ENCODE peak calls at places on chromosomes 16 and 17, in seven cellular contexts. O is CD8-positive, alpha-beta T cell; K is stomach; Q is GM06990; S is thoracic aorta; T is AG04450; B is H1. W is an unnamed sample.

GRCh38 chr17:17298108-17298507 is 5.1 kb upstream of the NT5M start:
- DNase-seq in O (no peak), K (no peak), Q (no peak), S (no peak), T (no peak), B (no peak), W (no peak)

GRCh38 chr16:26816885-26817571 is 249.7 kb upstream of the C16orf82 start:
- DNase-seq in O (no peak), K (no peak), Q (no peak), S (no peak), T (peak; percentile 20), B (no peak), W (no peak)

GRCh38 chr16:28951410-28951943 is 740 bp downstream of the NFATC2IP start:
- DNase-seq in O (no peak), K (no peak), Q (no peak), S (no peak), T (no peak), B (no peak), W (peak; percentile 43)

GRCh38 chr17:69103557-69104233 is 38.0 kb downstream of the ABCA6 start:
- DNase-seq in O (no peak), K (no peak), Q (no peak), S (no peak), T (no peak), B (no peak), W (no peak)

GRCh38 chr17:76542566-76542971 is 2.7 kb downstream of the PRCD start:
- DNase-seq in O (no peak), K (no peak), Q (no peak), S (no peak), T (no peak), B (no peak), W (no peak)

GRCh38 chr16:71479420-71479819 is 9.7 kb downstream of the ZNF19 start:
- DNase-seq in O (no peak), K (no peak), Q (no peak), S (no peak), T (no peak), B (no peak), W (no peak)

GRCh38 chr17:64780096-64781012 is 118.2 kb upstream of the SMURF2 start:
- DNase-seq in O (peak; percentile 65), K (peak; percentile 73), Q (peak; percentile 59), S (no peak), T (no peak), B (no peak), W (peak; percentile 83)

GRCh38 chr17:22277595-22277994 is 585.3 kb downstream of the KCNJ18 start:
- DNase-seq in O (no peak), K (peak; percentile 8), Q (no peak), S (no peak), T (no peak), B (no peak), W (no peak)

GRCh38 chr17:57570740-57571344 is 174.3 kb downstream of the CCDC182 start:
- DNase-seq in O (no peak), K (no peak), Q (no peak), S (no peak), T (no peak), B (no peak), W (no peak)

GRCh38 chr16:74774223-74775139 is at the start of gene FA2H:
- DNase-seq in O (peak; percentile 34), K (peak; percentile 96), Q (peak; percentile 85), S (no peak), T (no peak), B (peak; percentile 58), W (peak; percentile 88)

GRCh38 chr17:37088459-37088858 is 139.7 kb downstream of the AATF start:
- DNase-seq in O (no peak), K (peak; percentile 40), Q (no peak), S (no peak), T (no peak), B (no peak), W (no peak)

GRCh38 chr16:70460737-70461261 is 6.4 kb downstream of the FCSK start:
- DNase-seq in O (no peak), K (no peak), Q (no peak), S (no peak), T (no peak), B (no peak), W (no peak)

GRCh38 chr16:30771726-30772125 is 9.6 kb downstream of the RNF40 start:
- DNase-seq in O (no peak), K (no peak), Q (no peak), S (no peak), T (no peak), B (no peak), W (no peak)

GRCh38 chr17:16314859-16315258 is 38.4 kb downstream of the CENPV start:
- DNase-seq in O (no peak), K (no peak), Q (no peak), S (no peak), T (no peak), B (no peak), W (no peak)

GRCh38 chr17:18377437-18378204 is at the start of gene EVPLL:
- DNase-seq in O (no peak), K (peak; percentile 82), Q (peak; percentile 25), S (no peak), T (no peak), B (no peak), W (peak; percentile 85)

GRCh38 chr17:74192950-74193781 is 10.3 kb upstream of the RPL38 start:
- DNase-seq in O (no peak), K (peak; percentile 43), Q (no peak), S (no peak), T (no peak), B (no peak), W (no peak)
- H3K27me3 ChIP-seq in O (no peaks in the 10 kb centered on the region), K (peaks cover 59% of the 10 kb centered on the region), Q (peaks cover 1% of the 10 kb centered on the region), S (peaks cover 4% of the 10 kb centered on the region), T (peaks cover 16% of the 10 kb centered on the region), B (no peaks in the 10 kb centered on the region), W (peaks cover 4% of the 10 kb centered on the region)

GRCh38 chr17:47848198-47848513 is 2.8 kb downstream of the SP6 start:
- DNase-seq in O (no peak), K (no peak), Q (no peak), S (no peak), T (no peak), B (no peak), W (no peak)

GRCh38 chr17:47844230-47844629 is 3.2 kb upstream of the SCRN2 start:
- DNase-seq in O (no peak), K (no peak), Q (no peak), S (no peak), T (no peak), B (no peak), W (no peak)

GRCh38 chr17:47844814-47845453 is 3.9 kb upstream of the SCRN2 start:
- DNase-seq in O (no peak), K (no peak), Q (no peak), S (no peak), T (no peak), B (no peak), W (no peak)

GRCh38 chr17:47847341-47848197 is 3.4 kb downstream of the SP6 start:
- DNase-seq in O (no peak), K (no peak), Q (no peak), S (no peak), T (no peak), B (no peak), W (no peak)

DNA sequence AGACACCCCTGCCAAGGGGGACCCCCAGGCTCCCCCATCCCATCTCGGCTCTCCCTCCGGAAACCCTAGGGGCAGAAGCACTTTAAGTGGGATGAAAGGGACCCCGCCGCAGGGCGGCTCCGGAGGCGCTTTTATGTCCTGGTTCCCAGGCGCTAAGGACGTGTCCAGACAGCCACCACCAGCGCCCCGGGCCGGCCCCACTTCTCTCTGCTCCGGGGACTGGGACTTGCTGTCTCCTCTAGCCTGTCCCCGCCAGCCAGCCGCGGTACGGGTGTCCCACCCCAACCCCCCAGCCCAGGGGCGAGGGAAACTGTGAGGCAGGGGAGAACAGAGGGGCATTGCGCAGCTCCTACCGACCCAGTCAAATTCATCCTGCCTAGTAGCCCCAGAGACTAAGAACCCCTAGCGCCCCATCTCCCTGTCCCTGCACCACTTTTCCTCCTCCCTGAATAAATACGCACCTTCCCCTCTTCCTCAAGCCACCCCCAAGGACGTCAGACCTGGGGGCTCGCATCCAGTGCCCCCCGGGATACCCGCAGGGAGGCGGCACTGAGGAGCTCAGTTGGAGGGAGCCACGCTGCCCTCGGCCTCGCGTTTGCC is 4.1 kb downstream of the SP6 start:
- DNase-seq in O (no peak), K (no peak), Q (no peak), S (no peak), T (no peak), B (no peak), W (no peak)
- H3K27me3 ChIP-seq in O (peaks cover 55% of the 10 kb centered on the region), K (peaks cover 76% of the 10 kb centered on the region), Q (peaks cover 4% of the 10 kb centered on the region), S (peaks cover 12% of the 10 kb centered on the region), T (peaks cover 56% of the 10 kb centered on the region), B (peaks cover 47% of the 10 kb centered on the region), W (peaks cover 2% of the 10 kb centered on the region)

GRCh38 chr16:87163637-87164036 is 153.6 kb downstream of the C16orf95 start:
- DNase-seq in O (no peak), K (no peak), Q (no peak), S (no peak), T (no peak), B (no peak), W (no peak)

GRCh38 chr16:87161822-87162676 is 155.1 kb downstream of the C16orf95 start:
- DNase-seq in O (no peak), K (no peak), Q (no peak), S (no peak), T (no peak), B (no peak), W (no peak)

GRCh38 chr16:87160218-87160617 is 157.0 kb downstream of the C16orf95 start:
- DNase-seq in O (no peak), K (no peak), Q (no peak), S (no peak), T (no peak), B (no peak), W (no peak)

GRCh38 chr16:87165151-87165550 is 152.0 kb downstream of the C16orf95 start:
- DNase-seq in O (no peak), K (no peak), Q (no peak), S (no peak), T (no peak), B (no peak), W (no peak)

DNA sequence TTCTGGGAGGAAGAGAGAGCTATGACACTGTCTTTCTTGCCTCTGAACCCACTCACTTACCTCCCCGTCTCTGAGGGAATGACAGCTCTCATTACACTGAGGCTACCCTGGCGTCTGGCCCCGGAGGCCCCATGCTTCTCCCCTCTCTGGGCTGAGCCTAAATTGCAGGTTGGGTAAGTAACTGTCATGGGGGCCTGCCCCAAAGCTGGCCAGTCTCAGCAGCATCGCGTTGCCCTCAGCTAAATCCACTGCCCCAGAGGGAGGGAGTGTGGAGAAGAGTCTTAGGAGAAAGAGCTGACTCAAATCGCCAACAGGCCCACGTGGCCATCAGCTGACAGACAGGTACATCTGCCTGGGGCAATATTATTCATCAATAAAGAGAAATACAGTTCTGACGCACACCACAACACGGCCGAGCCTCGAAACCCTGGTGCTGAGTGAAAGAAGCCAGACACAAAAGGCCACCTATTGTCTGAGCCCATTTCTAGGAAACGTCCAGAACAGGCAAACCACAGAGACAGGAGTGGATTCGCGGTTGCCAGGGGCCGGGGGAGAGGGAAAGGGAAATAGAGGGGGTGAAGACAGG is 156.3 kb downstream of the C16orf95 start:
- DNase-seq in O (no peak), K (no peak), Q (no peak), S (no peak), T (no peak), B (no peak), W (no peak)
- H3K27me3 ChIP-seq in O (no peaks in the 10 kb centered on the region), K (peaks cover 27% of the 10 kb centered on the region), Q (no peaks in the 10 kb centered on the region), S (no peaks in the 10 kb centered on the region), T (peaks cover 35% of the 10 kb centered on the region), B (no peaks in the 10 kb centered on the region), W (no peaks in the 10 kb centered on the region)

DNA sequence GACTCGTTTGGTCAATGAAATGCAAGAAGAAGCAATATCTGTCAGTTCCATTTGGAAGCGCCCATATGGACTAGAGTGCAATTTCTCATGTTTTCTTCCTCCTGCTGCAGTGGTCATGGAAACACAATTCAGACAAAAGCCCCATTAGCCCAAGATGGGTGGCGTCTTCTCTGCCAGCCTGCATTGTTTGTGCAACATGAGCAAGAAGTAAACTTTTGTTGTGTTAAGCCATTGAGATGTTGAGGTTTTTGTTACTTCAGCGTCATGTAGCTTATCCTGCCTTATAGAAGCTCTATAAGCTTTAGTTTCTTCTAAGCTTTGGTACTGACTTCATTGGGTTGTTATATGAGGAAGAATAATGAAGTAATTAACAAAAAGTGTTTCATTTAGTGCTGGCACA is 137.4 kb downstream of the NPIPB5 start:
- DNase-seq in O (no peak), K (no peak), Q (no peak), S (no peak), T (no peak), B (no peak), W (no peak)
- H3K27me3 ChIP-seq in O (no peaks in the 10 kb centered on the region), K (peaks cover 25% of the 10 kb centered on the region), Q (peaks cover 3% of the 10 kb centered on the region), S (no peaks in the 10 kb centered on the region), T (peaks cover 8% of the 10 kb centered on the region), B (no peaks in the 10 kb centered on the region), W (peaks cover 7% of the 10 kb centered on the region)